ENCODE peak calls at places on chromosomes 16 and 17, in nine cellular contexts. One of them, this sample, is unnamed.

GRCh38 chr17:20009302-20010098 is at the start of gene SPECC1:
- DNase-seq in MCF 10A: peak
- DNase-seq in EL: peak
- DNase-seq in upper lobe of right lung: peak
- DNase-seq in GF-D8: peak
- DNase-seq in activated T-cell treated with anti-CD3 and anti-CD28 coated beads, Interleukin-2, amount 50 U/mL, for 4 hours: peak
- DNase-seq in activated B cell treated with CpG ODN at 0.5 μM for 24 hours: peak
- DNase-seq in SW480: peak
- DNase-seq in A549: peak
- DNase-seq in this sample: peak

GRCh38 chr17:66950886-66951604 is 13.5 kb upstream of the CACNG4 start:
- DNase-seq in MCF 10A: peak
- DNase-seq in EL: no peak
- DNase-seq in upper lobe of right lung: no peak
- DNase-seq in GF-D8: no peak
- DNase-seq in activated T-cell treated with anti-CD3 and anti-CD28 coated beads, Interleukin-2, amount 50 U/mL, for 4 hours: no peak
- DNase-seq in activated B cell treated with CpG ODN at 0.5 μM for 24 hours: no peak
- DNase-seq in SW480: no peak
- DNase-seq in A549: no peak
- DNase-seq in this sample: no peak

GRCh38 chr16:17927015-17927414 is 409.5 kb downstream of the NPIPA8 start:
- DNase-seq in MCF 10A: no peak
- DNase-seq in EL: no peak
- DNase-seq in upper lobe of right lung: no peak
- DNase-seq in GF-D8: no peak
- DNase-seq in activated T-cell treated with anti-CD3 and anti-CD28 coated beads, Interleukin-2, amount 50 U/mL, for 4 hours: no peak
- DNase-seq in activated B cell treated with CpG ODN at 0.5 μM for 24 hours: no peak
- DNase-seq in SW480: no peak
- DNase-seq in A549: no peak
- DNase-seq in this sample: no peak

GRCh38 chr16:56789360-56789759 is 59.4 kb downstream of the NUP93 start:
- DNase-seq in MCF 10A: peak
- DNase-seq in EL: peak
- DNase-seq in upper lobe of right lung: no peak
- DNase-seq in GF-D8: peak
- DNase-seq in activated T-cell treated with anti-CD3 and anti-CD28 coated beads, Interleukin-2, amount 50 U/mL, for 4 hours: no peak
- DNase-seq in activated B cell treated with CpG ODN at 0.5 μM for 24 hours: no peak
- DNase-seq in SW480: peak
- DNase-seq in A549: peak
- DNase-seq in this sample: peak

GRCh38 chr17:59330314-59330942 is 1.0 kb upstream of the YPEL2 start:
- DNase-seq in MCF 10A: no peak
- DNase-seq in EL: no peak
- DNase-seq in upper lobe of right lung: peak
- DNase-seq in GF-D8: no peak
- DNase-seq in activated T-cell treated with anti-CD3 and anti-CD28 coated beads, Interleukin-2, amount 50 U/mL, for 4 hours: no peak
- DNase-seq in activated B cell treated with CpG ODN at 0.5 μM for 24 hours: no peak
- DNase-seq in SW480: peak
- DNase-seq in A549: peak
- DNase-seq in this sample: peak

GRCh38 chr17:69430488-69430887 is 16.0 kb downstream of the MAP2K6 start:
- DNase-seq in MCF 10A: peak
- DNase-seq in EL: no peak
- DNase-seq in upper lobe of right lung: no peak
- DNase-seq in GF-D8: no peak
- DNase-seq in activated T-cell treated with anti-CD3 and anti-CD28 coated beads, Interleukin-2, amount 50 U/mL, for 4 hours: no peak
- DNase-seq in activated B cell treated with CpG ODN at 0.5 μM for 24 hours: no peak
- DNase-seq in SW480: no peak
- DNase-seq in A549: no peak
- DNase-seq in this sample: no peak

GRCh38 chr17:39631403-39631802 is 4.7 kb downstream of the PPP1R1B start:
- DNase-seq in MCF 10A: peak
- DNase-seq in EL: no peak
- DNase-seq in upper lobe of right lung: peak
- DNase-seq in GF-D8: no peak
- DNase-seq in activated T-cell treated with anti-CD3 and anti-CD28 coated beads, Interleukin-2, amount 50 U/mL, for 4 hours: no peak
- DNase-seq in activated B cell treated with CpG ODN at 0.5 μM for 24 hours: no peak
- DNase-seq in SW480: no peak
- DNase-seq in A549: no peak
- DNase-seq in this sample: no peak

GRCh38 chr16:88345031-88345942 is 37.5 kb upstream of the ZNF469 start:
- DNase-seq in MCF 10A: no peak
- DNase-seq in EL: no peak
- DNase-seq in upper lobe of right lung: no peak
- DNase-seq in GF-D8: no peak
- DNase-seq in activated T-cell treated with anti-CD3 and anti-CD28 coated beads, Interleukin-2, amount 50 U/mL, for 4 hours: no peak
- DNase-seq in activated B cell treated with CpG ODN at 0.5 μM for 24 hours: no peak
- DNase-seq in SW480: no peak
- DNase-seq in A549: no peak
- DNase-seq in this sample: no peak

GRCh38 chr17:72502111-72502939 is 381.5 kb downstream of the SOX9 start:
- DNase-seq in MCF 10A: peak
- DNase-seq in EL: peak
- DNase-seq in upper lobe of right lung: no peak
- DNase-seq in GF-D8: no peak
- DNase-seq in activated T-cell treated with anti-CD3 and anti-CD28 coated beads, Interleukin-2, amount 50 U/mL, for 4 hours: no peak
- DNase-seq in activated B cell treated with CpG ODN at 0.5 μM for 24 hours: no peak
- DNase-seq in SW480: no peak
- DNase-seq in A549: peak
- DNase-seq in this sample: no peak

GRCh38 chr16:85445779-85446222 is 167.3 kb upstream of the GSE1 start:
- DNase-seq in MCF 10A: no peak
- DNase-seq in EL: no peak
- DNase-seq in upper lobe of right lung: no peak
- DNase-seq in GF-D8: no peak
- DNase-seq in activated T-cell treated with anti-CD3 and anti-CD28 coated beads, Interleukin-2, amount 50 U/mL, for 4 hours: no peak
- DNase-seq in activated B cell treated with CpG ODN at 0.5 μM for 24 hours: no peak
- DNase-seq in SW480: no peak
- DNase-seq in A549: no peak
- DNase-seq in this sample: no peak

GRCh38 chr17:379531-380200 is 27.1 kb upstream of the RPH3AL start:
- DNase-seq in MCF 10A: no peak
- DNase-seq in EL: no peak
- DNase-seq in upper lobe of right lung: peak
- DNase-seq in GF-D8: no peak
- DNase-seq in activated T-cell treated with anti-CD3 and anti-CD28 coated beads, Interleukin-2, amount 50 U/mL, for 4 hours: no peak
- DNase-seq in activated B cell treated with CpG ODN at 0.5 μM for 24 hours: no peak
- DNase-seq in SW480: no peak
- DNase-seq in A549: no peak
- DNase-seq in this sample: no peak

GRCh38 chr17:49969134-49969759 is at the start of gene DLX4:
- DNase-seq in MCF 10A: peak
- DNase-seq in EL: no peak
- DNase-seq in upper lobe of right lung: no peak
- DNase-seq in GF-D8: no peak
- DNase-seq in activated T-cell treated with anti-CD3 and anti-CD28 coated beads, Interleukin-2, amount 50 U/mL, for 4 hours: no peak
- DNase-seq in activated B cell treated with CpG ODN at 0.5 μM for 24 hours: no peak
- DNase-seq in SW480: no peak
- DNase-seq in A549: no peak
- DNase-seq in this sample: no peak

GRCh38 chr17:1905190-1905919 is 75.5 kb downstream of the RPA1 start:
- DNase-seq in MCF 10A: no peak
- DNase-seq in EL: no peak
- DNase-seq in upper lobe of right lung: no peak
- DNase-seq in GF-D8: no peak
- DNase-seq in activated T-cell treated with anti-CD3 and anti-CD28 coated beads, Interleukin-2, amount 50 U/mL, for 4 hours: no peak
- DNase-seq in activated B cell treated with CpG ODN at 0.5 μM for 24 hours: no peak
- DNase-seq in SW480: no peak
- DNase-seq in A549: no peak
- DNase-seq in this sample: no peak

GRCh38 chr16:57951204-57951960 is 19.5 kb downstream of the CNGB1 start:
- DNase-seq in MCF 10A: no peak
- DNase-seq in EL: no peak
- DNase-seq in upper lobe of right lung: no peak
- DNase-seq in GF-D8: no peak
- DNase-seq in activated T-cell treated with anti-CD3 and anti-CD28 coated beads, Interleukin-2, amount 50 U/mL, for 4 hours: no peak
- DNase-seq in activated B cell treated with CpG ODN at 0.5 μM for 24 hours: no peak
- DNase-seq in SW480: no peak
- DNase-seq in A549: no peak
- DNase-seq in this sample: no peak

GRCh38 chr17:62562656-62563055 is 64.8 kb upstream of the MRC2 start:
- DNase-seq in MCF 10A: peak
- DNase-seq in EL: peak
- DNase-seq in upper lobe of right lung: no peak
- DNase-seq in GF-D8: no peak
- DNase-seq in activated T-cell treated with anti-CD3 and anti-CD28 coated beads, Interleukin-2, amount 50 U/mL, for 4 hours: no peak
- DNase-seq in activated B cell treated with CpG ODN at 0.5 μM for 24 hours: no peak
- DNase-seq in SW480: no peak
- DNase-seq in A549: peak
- DNase-seq in this sample: peak

GRCh38 chr17:33072421-33073175 is 81.0 kb downstream of the SPACA3 start:
- DNase-seq in MCF 10A: no peak
- DNase-seq in EL: no peak
- DNase-seq in upper lobe of right lung: no peak
- DNase-seq in GF-D8: no peak
- DNase-seq in activated T-cell treated with anti-CD3 and anti-CD28 coated beads, Interleukin-2, amount 50 U/mL, for 4 hours: no peak
- DNase-seq in activated B cell treated with CpG ODN at 0.5 μM for 24 hours: no peak
- DNase-seq in SW480: no peak
- DNase-seq in A549: peak
- DNase-seq in this sample: no peak

GRCh38 chr16:73274140-73274539 is 226.2 kb upstream of the ZFHX3 start:
- DNase-seq in MCF 10A: no peak
- DNase-seq in EL: no peak
- DNase-seq in upper lobe of right lung: no peak
- DNase-seq in GF-D8: no peak
- DNase-seq in activated T-cell treated with anti-CD3 and anti-CD28 coated beads, Interleukin-2, amount 50 U/mL, for 4 hours: no peak
- DNase-seq in activated B cell treated with CpG ODN at 0.5 μM for 24 hours: no peak
- DNase-seq in SW480: no peak
- DNase-seq in A549: no peak
- DNase-seq in this sample: no peak

GRCh38 chr17:19346351-19347255 is 15.9 kb downstream of the B9D1 start:
- DNase-seq in MCF 10A: peak
- DNase-seq in EL: peak
- DNase-seq in upper lobe of right lung: peak
- DNase-seq in GF-D8: no peak
- DNase-seq in activated T-cell treated with anti-CD3 and anti-CD28 coated beads, Interleukin-2, amount 50 U/mL, for 4 hours: no peak
- DNase-seq in activated B cell treated with CpG ODN at 0.5 μM for 24 hours: no peak
- DNase-seq in SW480: peak
- DNase-seq in A549: peak
- DNase-seq in this sample: no peak